ENCODE peak calls at places on chromosomes 12 and 14, in six cellular contexts. F is H9, M is heart right ventricle, J is prostate gland, V is MM.1S, B is adipocyte. D is an unnamed sample.

GRCh38 chr12:49206389-49206788 is 17.5 kb upstream of the TUBA1A start:
- DNase-seq in F (no peak), M (no peak), J (no peak), V (no peak), B (no peak), D (no peak)

GRCh38 chr12:34288963-34289345 is 266.7 kb downstream of the ALG10 start:
- DNase-seq in F (peak; percentile 7), M (no peak), J (no peak), V (no peak), B (no peak), D (no peak)

GRCh38 chr12:64385468-64385867 is 5.1 kb downstream of the C12orf56 start:
- DNase-seq in F (no peak), M (no peak), J (no peak), V (no peak), B (no peak), D (no peak)

GRCh38 chr12:95608252-95609033 is 57.2 kb upstream of the USP44 start:
- DNase-seq in F (peak; percentile 78), M (peak; percentile 63), J (no peak), V (no peak), B (peak; percentile 62), D (no peak)

GRCh38 chr12:25833657-25834056 is 124.8 kb upstream of the RASSF8 start:
- DNase-seq in F (no peak), M (no peak), J (no peak), V (no peak), B (peak; percentile 26), D (no peak)

GRCh38 chr14:80003138-80003537 is 208.2 kb downstream of the DIO2 start:
- DNase-seq in F (no peak), M (no peak), J (peak; percentile 22), V (no peak), B (peak; percentile 8), D (no peak)

GRCh38 chr12:55068416-55069010 is 48.7 kb downstream of the NEUROD4 start:
- DNase-seq in F (peak; percentile 87), M (peak; percentile 21), J (no peak), V (peak; percentile 63), B (peak; percentile 74), D (no peak)

GRCh38 chr12:100564090-100564489 is 9.4 kb upstream of the GAS2L3 start:
- DNase-seq in F (no peak), M (no peak), J (no peak), V (no peak), B (no peak), D (no peak)

GRCh38 chr12:128467882-128468281 is 200.9 kb downstream of the TMEM132C start:
- DNase-seq in F (no peak), M (no peak), J (no peak), V (no peak), B (no peak), D (no peak)

GRCh38 chr12:92558806-92559205 is 144.0 kb upstream of the PLEKHG7 start:
- DNase-seq in F (no peak), M (no peak), J (no peak), V (no peak), B (no peak), D (no peak)

GRCh38 chr12:31321565-31322228 is 4.3 kb downstream of the SINHCAF start:
- DNase-seq in F (no peak), M (no peak), J (no peak), V (no peak), B (peak; percentile 47), D (no peak)

GRCh38 chr14:50601405-50601804 is 41.5 kb downstream of the ATL1 start:
- DNase-seq in F (no peak), M (no peak), J (no peak), V (no peak), B (no peak), D (no peak)

GRCh38 chr12:111645433-111645832 is 40.3 kb downstream of the BRAP start:
- DNase-seq in F (no peak), M (no peak), J (no peak), V (no peak), B (peak; percentile 18), D (no peak)

GRCh38 chr12:131901431-131902331 is 7.3 kb downstream of the ULK1 start:
- DNase-seq in F (no peak), M (peak; percentile 67), J (no peak), V (no peak), B (no peak), D (no peak)

GRCh38 chr12:4115570-4115969 is 158.0 kb upstream of the CCND2 start:
- DNase-seq in F (peak; percentile 80), M (no peak), J (no peak), V (no peak), B (no peak), D (no peak)

GRCh38 chr14:93396456-93396855 is 34.3 kb upstream of the UNC79 start:
- DNase-seq in F (no peak), M (no peak), J (no peak), V (no peak), B (no peak), D (no peak)

GRCh38 chr14:22333408-22334274 is 255.4 kb downstream of the DAD1 start:
- DNase-seq in F (no peak), M (no peak), J (peak; percentile 61), V (no peak), B (peak; percentile 49), D (no peak)

GRCh38 chr12:57712671-57713070 is 18.7 kb downstream of the OS9 start:
- DNase-seq in F (no peak), M (no peak), J (no peak), V (no peak), B (no peak), D (no peak)

GRCh38 chr14:104331871-104332605 is 193.7 kb downstream of the KIF26A start:
- DNase-seq in F (no peak), M (no peak), J (no peak), V (no peak), B (no peak), D (no peak)

GRCh38 chr14:79511146-79511545 is 700.2 kb downstream of the DIO2 start:
- DNase-seq in F (no peak), M (no peak), J (no peak), V (no peak), B (no peak), D (no peak)

DNA sequence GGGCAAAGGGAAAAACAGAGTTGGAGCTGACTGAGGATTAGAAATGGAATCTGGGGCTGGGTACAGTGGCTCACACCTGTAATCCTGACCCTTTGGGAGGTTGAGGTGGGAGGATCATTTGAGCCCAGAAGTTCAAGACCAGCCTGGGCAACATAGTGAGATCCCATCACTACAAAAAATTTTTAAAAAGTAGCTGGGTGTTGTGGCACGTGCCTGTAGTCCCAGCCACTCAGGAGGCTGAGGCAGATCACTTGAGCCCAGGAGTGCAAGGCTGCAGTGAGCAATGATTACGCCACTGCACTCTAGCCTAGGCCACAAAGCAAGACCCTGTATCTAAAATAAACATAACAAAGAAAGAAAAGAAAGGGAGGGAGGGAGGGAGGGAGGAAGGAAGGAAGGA is 14.9 kb upstream of the DCP1B start:
- DNase-seq in F (no peak), M (no peak), J (no peak), V (no peak), B (no peak), D (no peak)
- H3K27me3 ChIP-seq in F (no peaks in the 10 kb centered on the region), M (no peaks in the 10 kb centered on the region), J (no peaks in the 10 kb centered on the region), V (no peaks in the 10 kb centered on the region), B (peaks cover 2% of the 10 kb centered on the region), D (no peaks in the 10 kb centered on the region)

GRCh38 chr14:96693986-96694385 is 103.2 kb upstream of the VRK1 start:
- DNase-seq in F (no peak), M (no peak), J (no peak), V (no peak), B (no peak), D (no peak)
- H3K27me3 ChIP-seq in F (no peaks in the 10 kb centered on the region), M (peaks cover 4% of the 10 kb centered on the region), J (no peaks in the 10 kb centered on the region), V (no peaks in the 10 kb centered on the region), B (peaks cover 16% of the 10 kb centered on the region), D (no peaks in the 10 kb centered on the region)

GRCh38 chr12:2745655-2746054 is 49.1 kb upstream of the FKBP4 start:
- DNase-seq in F (no peak), M (no peak), J (no peak), V (no peak), B (no peak), D (no peak)

GRCh38 chr12:2737656-2738241 is 57.0 kb upstream of the FKBP4 start:
- DNase-seq in F (no peak), M (no peak), J (no peak), V (no peak), B (no peak), D (no peak)

GRCh38 chr12:2739069-2739468 is 55.7 kb upstream of the FKBP4 start:
- DNase-seq in F (no peak), M (no peak), J (no peak), V (no peak), B (no peak), D (no peak)

GRCh38 chr12:2743478-2743877 is 51.3 kb upstream of the FKBP4 start:
- DNase-seq in F (peak; percentile 24), M (no peak), J (no peak), V (no peak), B (no peak), D (no peak)

DNA sequence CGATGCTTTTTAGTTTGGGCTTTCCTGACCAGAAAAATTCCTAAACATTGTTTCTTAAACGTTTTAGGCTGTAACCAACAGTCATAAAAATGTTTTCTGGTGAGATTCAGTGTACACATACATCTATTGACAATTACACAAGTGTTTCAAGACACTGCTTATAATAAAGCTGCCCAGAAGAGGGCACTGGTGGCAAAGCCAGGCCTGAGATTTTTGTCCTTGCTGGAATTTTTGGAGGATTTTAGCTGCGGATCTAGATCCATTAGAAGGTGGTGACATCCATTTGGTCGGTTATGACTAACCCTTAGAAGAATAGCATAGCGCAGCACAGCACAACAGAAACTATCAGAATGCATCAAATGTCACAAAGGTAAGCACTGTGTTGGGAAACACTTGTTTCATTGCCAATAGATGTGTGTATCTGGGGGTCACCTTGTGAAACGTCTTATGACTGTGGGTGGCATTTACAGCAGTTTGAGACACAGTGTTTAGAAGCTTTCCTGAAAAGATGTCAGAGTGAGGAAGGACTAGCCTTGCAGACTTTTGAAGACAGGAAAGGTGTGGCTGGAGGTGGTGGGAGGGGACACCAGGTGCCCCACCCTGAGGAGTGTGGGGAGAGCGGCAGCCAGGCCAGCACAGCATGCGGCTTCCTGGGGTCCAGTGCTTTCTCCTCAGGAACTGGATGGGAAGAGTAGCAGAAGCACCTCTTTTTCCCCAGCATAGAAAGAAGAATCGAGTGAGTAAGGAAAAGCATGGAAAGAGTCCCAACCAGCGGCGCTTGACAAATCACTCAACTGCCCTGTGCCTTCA is 54.7 kb upstream of the FKBP4 start:
- DNase-seq in F (peak; percentile 25), M (no peak), J (peak; percentile 10), V (no peak), B (peak; percentile 69), D (no peak)
- H3K27me3 ChIP-seq in F (no peaks in the 10 kb centered on the region), M (no peaks in the 10 kb centered on the region), J (no peaks in the 10 kb centered on the region), V (no peaks in the 10 kb centered on the region), B (peaks cover 46% of the 10 kb centered on the region), D (no peaks in the 10 kb centered on the region)

GRCh38 chr12:54036620-54037359 is 3.9 kb downstream of the HOXC5 start:
- DNase-seq in F (no peak), M (no peak), J (no peak), V (no peak), B (no peak), D (no peak)
- H3K27me3 ChIP-seq in F (peaks cover 99% of the 10 kb centered on the region), M (peaks cover 100% of the 10 kb centered on the region), J (peaks cover 62% of the 10 kb centered on the region), V (peaks cover 96% of the 10 kb centered on the region), B (no peaks in the 10 kb centered on the region), D (peaks cover 64% of the 10 kb centered on the region)

GRCh38 chr14:89551432-89551831 is 134.4 kb upstream of the FOXN3 start:
- DNase-seq in F (no peak), M (no peak), J (no peak), V (no peak), B (no peak), D (no peak)

GRCh38 chr14:89549381-89550102 is 132.5 kb upstream of the FOXN3 start:
- DNase-seq in F (no peak), M (no peak), J (no peak), V (no peak), B (peak; percentile 59), D (no peak)

GRCh38 chr14:89551955-89552354 is 134.9 kb upstream of the FOXN3 start:
- DNase-seq in F (no peak), M (no peak), J (no peak), V (no peak), B (no peak), D (no peak)

GRCh38 chr14:89550761-89551283 is 133.8 kb upstream of the FOXN3 start:
- DNase-seq in F (no peak), M (no peak), J (no peak), V (no peak), B (no peak), D (no peak)
- H3K27me3 ChIP-seq in F (no peaks in the 10 kb centered on the region), M (no peaks in the 10 kb centered on the region), J (no peaks in the 10 kb centered on the region), V (no peaks in the 10 kb centered on the region), B (no peaks in the 10 kb centered on the region), D (no peaks in the 10 kb centered on the region)